ENCODE peak calls at places on chromosomes 6 and 20, in ten cellular contexts. G, E, P, M, Y, S, Q, X, O and N are unnamed samples.

GRCh38 chr20:50372770-50373088 is 137.5 kb upstream of the PTPN1 start:
- DNase-seq in X (no peak), O (no peak), S (no peak), E (no peak), Q (no peak), Y (peak; percentile 78), M (no peak), P (no peak), G (no peak), N (no peak)

GRCh38 chr20:43916875-43917371 is 2.3 kb downstream of the TOX2 start:
- DNase-seq in M (peak; percentile 42), Y (no peak), E (no peak), G (no peak), S (no peak), Q (peak; percentile 27), P (no peak), O (no peak), X (peak; percentile 32), N (no peak)

GRCh38 chr6:130885392-130886192 is 58.4 kb downstream of the SMLR1 start:
- DNase-seq in S (peak; percentile 65), X (peak; percentile 85), G (peak; percentile 48), Y (peak; percentile 83), M (peak; percentile 66), Q (peak; percentile 91), E (peak; percentile 72), O (peak; percentile 89), P (peak; percentile 91), N (peak; percentile 87)

GRCh38 chr6:47714802-47715201 is 16.4 kb downstream of the ADGRF4 start:
- DNase-seq in X (no peak), M (no peak), S (no peak), O (peak; percentile 37), Y (no peak), G (no peak), E (no peak), P (no peak), Q (no peak), N (no peak)

GRCh38 chr6:93779086-93779858 is 359.9 kb upstream of the EPHA7 start:
- DNase-seq in P (peak; percentile 92), G (no peak), Y (no peak), Q (peak; percentile 60), E (no peak), S (no peak), X (peak; percentile 47), O (peak; percentile 78), M (peak; percentile 34), N (peak; percentile 28)

GRCh38 chr6:99334526-99335127 is 14.8 kb downstream of the FAXC start:
- DNase-seq in X (peak; percentile 63), P (peak; percentile 84), O (peak; percentile 67), E (peak; percentile 52), G (peak; percentile 44), S (no peak), Q (peak; percentile 78), Y (peak; percentile 64), M (peak; percentile 43), N (peak; percentile 55)

GRCh38 chr20:47353697-47354387 is 2.7 kb downstream of the ZMYND8 start:
- DNase-seq in Y (no peak), O (peak; percentile 88), G (no peak), M (peak; percentile 63), P (peak; percentile 84), Q (no peak), S (no peak), X (no peak), E (no peak), N (peak; percentile 80)

GRCh38 chr6:16473908-16474791 is 235.8 kb downstream of the GMPR start:
- DNase-seq in O (no peak), X (no peak), S (no peak), P (no peak), Y (no peak), Q (no peak), E (no peak), G (no peak), M (no peak), N (no peak)

GRCh38 chr6:33071579-33071978 is 1.9 kb downstream of the HLA-DPA1 start:
- DNase-seq in P (no peak), X (no peak), M (no peak), S (no peak), Q (no peak), E (no peak), O (no peak), Y (no peak), G (no peak), N (no peak)

GRCh38 chr6:40962241-40962640 is 76.8 kb downstream of the UNC5CL start:
- DNase-seq in O (peak; percentile 72), E (peak; percentile 94), P (peak; percentile 81), S (no peak), M (peak; percentile 98), G (peak; percentile 98), Y (peak; percentile 95), X (peak; percentile 95), Q (peak; percentile 93), N (peak; percentile 58)

DNA sequence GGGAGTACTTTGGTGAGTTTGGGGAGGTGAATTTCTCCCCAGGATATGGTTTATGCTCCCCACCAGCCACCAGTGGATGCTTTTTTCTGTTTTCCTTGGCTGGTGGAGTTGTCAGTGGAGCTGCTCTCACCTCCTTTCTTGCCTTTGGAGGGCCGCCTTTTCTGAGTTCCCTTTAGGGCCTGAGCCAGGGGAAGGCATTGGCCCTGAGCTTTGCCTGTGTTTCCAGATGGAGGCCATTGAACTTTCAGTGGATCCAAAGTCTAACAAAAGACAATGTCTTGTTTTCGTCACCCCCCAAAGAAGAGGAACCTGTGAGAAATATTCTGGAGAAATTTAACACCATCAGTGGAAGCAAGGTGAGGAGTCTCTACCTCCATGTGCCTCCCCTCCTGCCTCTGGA is 4.4 kb upstream of the TMEM14A start:
- DNase-seq in X (no peak), G (no peak), E (no peak), M (no peak), P (no peak), S (no peak), Q (no peak), O (no peak), Y (no peak), N (no peak)
- H3K4me3 ChIP-seq in X (peak overlapping the region; percentile 81), G (no peak overlapping the region), E (peak overlapping the region; percentile 79), M (peak overlapping the region; percentile 82), P (peak overlapping the region; percentile 72), S (no peak overlapping the region), Q (no peak overlapping the region), O (no peak overlapping the region), Y (no peak overlapping the region), N (no peak overlapping the region)

GRCh38 chr20:10558635-10559187 is 115.1 kb downstream of the JAG1 start:
- DNase-seq in P (peak; percentile 97), M (peak; percentile 98), Q (peak; percentile 97), O (peak; percentile 88), E (peak; percentile 84), Y (peak; percentile 92), G (peak; percentile 87), X (peak; percentile 85), S (peak; percentile 15), N (peak; percentile 82)
- TF ChIP-seq CTCF in P (peak; percentile 53), M (peak; percentile 14), Q (peak; percentile 17), O (peak; percentile 30), E (peak; percentile 44), Y (no peak), G (no peak), X (peak; percentile 20), S (no peak), N (peak; percentile 20)

GRCh38 chr6:18265787-18266523 is 1.6 kb upstream of the DEK start:
- DNase-seq in M (no peak), G (no peak), O (no peak), X (no peak), P (no peak), S (no peak), E (no peak), Y (no peak), Q (no peak), N (no peak)
- H3K4me3 ChIP-seq in M (no peak overlapping the region), G (no peak overlapping the region), O (no peak overlapping the region), X (no peak overlapping the region), P (no peak overlapping the region), S (no peak overlapping the region), E (no peak overlapping the region), Y (no peak overlapping the region), Q (no peak overlapping the region), N (no peak overlapping the region)

DNA sequence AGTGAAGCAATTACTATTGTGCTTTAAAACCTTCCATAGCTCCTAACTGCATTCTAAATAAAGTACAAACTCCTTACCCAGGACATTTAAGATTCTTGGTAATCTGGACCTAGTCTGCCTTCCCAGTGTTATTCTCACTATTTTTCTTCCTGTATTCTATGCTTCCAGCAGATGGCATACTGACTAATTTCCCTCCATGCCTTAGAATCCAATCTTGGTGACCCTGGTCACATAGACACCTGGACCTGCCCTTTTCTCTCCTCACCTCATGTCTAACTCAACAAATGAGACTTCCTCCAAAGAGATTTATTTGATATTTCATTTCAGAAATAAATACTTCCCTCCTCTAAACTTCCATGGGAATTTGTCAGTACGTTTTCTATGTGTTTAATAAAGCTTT is 25.8 kb downstream of the ROS1 start:
- DNase-seq in Y (peak; percentile 41), S (no peak), O (peak; percentile 21), P (peak; percentile 41), G (no peak), Q (peak; percentile 29), X (no peak), M (no peak), E (no peak), N (peak; percentile 4)
- TF ChIP-seq CTCF in Y (peak; percentile 53), S (no peak), O (peak; percentile 38), P (peak; percentile 57), G (peak; percentile 38), Q (peak; percentile 42), X (peak; percentile 36), M (peak; percentile 30), E (peak; percentile 53), N (peak; percentile 44)

GRCh38 chr6:110039364-110039995 is 61.4 kb downstream of the GPR6 start:
- DNase-seq in Y (peak; percentile 85), Q (peak; percentile 93), P (peak; percentile 96), O (peak; percentile 95), G (peak; percentile 32), M (peak; percentile 80), S (peak; percentile 78), E (peak; percentile 88), X (peak; percentile 87), N (peak; percentile 87)
- H3K4me3 ChIP-seq in Y (peak overlapping the region; percentile 73), Q (peak overlapping the region; percentile 22), P (peak overlapping the region; percentile 53), O (no peak overlapping the region), G (no peak overlapping the region), M (peak overlapping the region; percentile 43), S (peak overlapping the region; percentile 49), E (peak overlapping the region; percentile 29), X (no peak overlapping the region), N (no peak overlapping the region)

GRCh38 chr6:22295145-22295544 is 1.7 kb downstream of the PRL start:
- DNase-seq in O (no peak), S (no peak), Q (no peak), E (no peak), G (no peak), M (no peak), Y (no peak), P (no peak), X (no peak), N (no peak)

GRCh38 chr6:22294301-22294700 is 2.5 kb downstream of the PRL start:
- DNase-seq in G (no peak), P (no peak), Q (no peak), Y (no peak), X (no peak), M (no peak), S (no peak), O (no peak), E (no peak), N (no peak)

GRCh38 chr6:22288721-22289120 is 8.1 kb downstream of the PRL start:
- DNase-seq in P (no peak), E (no peak), Q (no peak), G (no peak), Y (no peak), X (no peak), O (no peak), S (no peak), M (no peak), N (no peak)

DNA sequence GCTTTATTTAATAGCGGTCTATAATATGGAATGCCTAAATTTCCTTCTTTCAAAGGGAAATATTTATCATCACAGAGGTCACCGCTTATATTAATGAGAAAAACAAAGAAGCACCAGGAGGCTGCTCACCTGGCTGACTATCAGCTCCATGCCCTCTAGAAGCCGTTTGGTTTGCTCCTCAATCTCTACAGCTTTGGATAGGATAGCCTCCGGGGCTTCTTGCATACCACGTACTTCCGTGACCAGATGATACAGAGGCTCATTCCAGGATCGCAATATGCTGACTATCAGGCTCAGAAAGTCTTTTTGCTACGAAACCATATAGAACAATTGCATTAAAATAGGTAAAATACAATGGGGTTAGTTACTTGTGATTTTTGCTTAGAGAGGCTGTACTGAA is 6.8 kb downstream of the PRL start:
- DNase-seq in Q (no peak), P (no peak), X (no peak), Y (no peak), O (no peak), G (no peak), M (no peak), E (no peak), S (no peak), N (no peak)
- TF ChIP-seq CTCF in Q (no peak), P (no peak), X (no peak), Y (no peak), O (no peak), G (no peak), M (no peak), E (no peak), S (no peak), N (no peak)